ENCODE peak calls at places on chromosomes 7 and 10, in five cellular contexts. S is cardiac muscle cell; Z is AG04450; V is naive thymus-derived CD4-positive, alpha-beta T cell; G is SJSA1. T is an unnamed sample.

GRCh38 chr10:101569465-101569837 is 18.6 kb downstream of the POLL start:
- DNase-seq in V (no peak), Z (no peak), S (no peak), G (no peak), T (no peak)

GRCh38 chr10:44510716-44511115 is 125.8 kb upstream of the CXCL12 start:
- DNase-seq in V (no peak), Z (no peak), G (no peak), S (peak; percentile 16), T (no peak)

GRCh38 chr10:120980316-120980975 is 129.3 kb downstream of the WDR11 start:
- DNase-seq in G (no peak), S (no peak), Z (no peak), V (no peak), T (no peak)

GRCh38 chr7:131111081-131111576 is 216.5 kb upstream of the MKLN1 start:
- DNase-seq in V (peak; percentile 55), G (no peak), S (peak; percentile 91), Z (no peak), T (no peak)

GRCh38 chr10:110820321-110820814 is 51.4 kb upstream of the PDCD4 start:
- DNase-seq in V (no peak), Z (no peak), G (no peak), S (peak; percentile 38), T (no peak)

GRCh38 chr7:71595176-71595575 is 463.2 kb downstream of the GALNT17 start:
- DNase-seq in S (no peak), Z (no peak), V (no peak), G (no peak), T (no peak)

GRCh38 chr7:21819048-21819447 is 126.7 kb downstream of the CDCA7L start:
- DNase-seq in S (no peak), G (no peak), V (no peak), Z (no peak), T (no peak)

GRCh38 chr7:22137466-22137865 is 191.8 kb upstream of the CDCA7L start:
- DNase-seq in G (no peak), V (no peak), S (no peak), Z (no peak), T (no peak)

GRCh38 chr10:104638861-104639594 is 2.1 kb upstream of the SORCS3 start:
- DNase-seq in Z (no peak), V (no peak), S (peak; percentile 7), G (no peak), T (no peak)

GRCh38 chr10:98339790-98340189 is 71.8 kb upstream of the LOXL4 start:
- DNase-seq in V (no peak), S (no peak), G (no peak), Z (no peak), T (no peak)

GRCh38 chr10:131082201-131082850 is 229.2 kb downstream of the TCERG1L start:
- DNase-seq in Z (no peak), S (no peak), V (no peak), G (no peak), T (no peak)

DNA sequence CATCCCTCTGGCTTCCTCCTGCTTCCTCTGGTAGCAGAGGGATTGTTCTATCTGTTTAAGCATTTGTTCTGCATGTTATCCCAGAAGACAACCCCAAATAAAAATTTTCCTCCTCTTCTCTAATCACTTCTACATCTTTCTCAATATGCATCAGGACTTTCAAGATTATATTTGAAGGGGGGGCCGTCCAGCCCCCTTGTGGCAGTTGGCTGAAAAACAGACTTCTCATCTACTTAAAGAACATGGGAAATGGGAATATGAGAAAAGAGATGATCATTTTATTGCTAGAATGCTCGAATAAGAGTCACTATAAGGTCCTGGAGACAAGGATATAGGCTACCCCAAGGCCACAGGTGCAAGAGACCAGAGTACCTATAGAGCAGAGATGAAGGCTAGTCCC is 466.0 kb downstream of the REEP3 start:
- DNase-seq in V (no peak), G (no peak), Z (no peak), S (no peak), T (no peak)
- H3K9me3 ChIP-seq in V (no peaks in the 10 kb centered on the region), G (no peaks in the 10 kb centered on the region), Z (no peaks in the 10 kb centered on the region), S (no peaks in the 10 kb centered on the region), T (peaks cover 4% of the 10 kb centered on the region)

GRCh38 chr10:75845538-75845937 is 414.1 kb downstream of the LRMDA start:
- DNase-seq in G (no peak), V (no peak), Z (no peak), S (no peak), T (no peak)

DNA sequence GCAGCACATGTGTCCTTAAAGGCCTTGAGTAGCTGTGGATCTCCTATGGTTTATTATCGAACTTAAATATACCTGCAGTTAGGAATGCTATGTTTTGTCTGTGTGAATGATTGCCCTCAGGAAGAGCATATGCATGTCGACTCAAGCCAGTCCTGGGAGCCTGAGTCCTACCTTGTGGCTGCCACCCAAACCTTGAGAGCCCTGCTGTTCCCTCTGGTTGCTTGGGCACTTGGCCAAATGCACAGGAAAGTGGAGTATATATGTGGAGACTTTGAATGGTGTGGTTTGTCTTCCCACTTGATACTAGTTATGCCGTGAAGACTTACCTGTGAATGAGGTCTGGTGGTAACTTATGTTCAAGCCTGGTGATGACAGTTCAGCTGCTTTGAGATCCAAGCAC is 409.8 kb downstream of the LRMDA start:
- DNase-seq in V (no peak), G (no peak), Z (no peak), S (no peak), T (no peak)
- H3K27ac ChIP-seq in V (no peak overlapping the region), G (no peak overlapping the region), Z (no peak overlapping the region), S (no peak overlapping the region), T (no peak overlapping the region)

GRCh38 chr7:97002555-97003261 is 2.6 kb upstream of the DLX6 start:
- DNase-seq in Z (no peak), G (no peak), S (no peak), V (no peak), T (no peak)

GRCh38 chr7:97005764-97006145 is 402 bp downstream of the DLX6 start:
- DNase-seq in G (no peak), Z (no peak), S (no peak), V (no peak), T (no peak)

GRCh38 chr7:97004931-97005763 is at the start of gene DLX6:
- DNase-seq in G (peak; percentile 95), V (no peak), S (peak; percentile 32), Z (no peak), T (no peak)

GRCh38 chr7:97003262-97004236 is 1.8 kb upstream of the DLX6 start:
- DNase-seq in V (no peak), S (no peak), Z (no peak), G (no peak), T (no peak)

DNA sequence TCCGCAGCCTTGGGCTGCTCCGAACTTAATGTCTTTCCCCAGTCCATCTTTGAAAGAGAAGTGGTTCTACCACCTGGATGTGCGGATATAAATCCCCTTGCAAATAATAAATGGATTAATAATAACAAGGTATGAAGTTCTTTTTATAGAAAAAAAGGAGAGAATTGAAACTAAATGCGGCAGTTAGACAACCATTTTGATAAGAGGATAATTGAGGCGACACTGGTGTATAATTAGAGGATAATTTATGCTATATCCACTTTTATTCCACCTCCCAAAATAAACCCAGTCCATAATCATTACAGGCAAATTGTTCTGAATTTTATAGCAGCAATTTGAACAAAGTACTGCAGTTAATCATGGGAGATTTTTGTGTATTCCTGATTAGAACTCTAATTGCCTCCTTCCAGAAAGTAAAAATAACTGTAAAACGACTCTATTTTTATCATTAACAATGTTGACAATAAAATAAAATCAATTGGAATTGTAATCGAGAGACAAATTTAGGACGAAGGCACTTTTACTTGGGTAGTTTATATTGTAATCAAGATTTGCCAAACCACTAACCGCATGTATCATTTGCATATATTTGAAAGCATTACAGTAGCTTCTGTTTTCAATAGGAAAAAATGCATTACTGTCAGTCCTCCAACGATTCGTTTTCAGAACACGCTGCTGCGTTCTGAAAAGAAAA is 969 bp upstream of the DLX6 start:
- DNase-seq in Z (no peak), S (no peak), G (no peak), V (no peak), T (no peak)
- H3K4me3 ChIP-seq in Z (no peak overlapping the region), S (no peak overlapping the region), G (peak overlapping the region; percentile 76), V (no peak overlapping the region), T (no peak overlapping the region)

DNA sequence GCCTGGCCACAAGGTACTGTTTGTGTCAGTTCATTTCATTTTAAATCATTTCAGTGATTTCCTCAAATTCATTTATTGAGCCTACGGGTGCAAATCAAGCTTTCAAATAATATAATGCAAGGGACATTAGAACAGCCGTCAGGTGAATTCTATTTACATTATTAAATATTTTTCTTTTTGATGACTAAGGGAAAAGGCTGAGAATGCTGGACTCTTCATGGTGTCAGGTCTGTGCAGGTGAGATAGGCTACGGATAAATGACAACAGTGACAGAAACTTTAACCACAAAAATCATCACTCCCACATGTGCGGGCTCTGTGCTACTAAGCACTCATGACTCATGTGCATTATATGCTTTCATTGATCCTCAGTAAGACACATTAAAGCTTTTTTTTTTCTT is 149.2 kb upstream of the ZNF716 start:
- DNase-seq in S (no peak), G (no peak), V (no peak), Z (no peak), T (no peak)
- H3K9me3 ChIP-seq in S (no peaks in the 10 kb centered on the region), G (peaks cover 10% of the 10 kb centered on the region), V (peaks cover 21% of the 10 kb centered on the region), Z (peaks cover 37% of the 10 kb centered on the region), T (no peaks in the 10 kb centered on the region)

GRCh38 chr7:20748853-20749252 is 37.8 kb downstream of the SP8 start:
- DNase-seq in S (no peak), V (no peak), G (no peak), Z (no peak), T (no peak)

GRCh38 chr7:20749896-20750295 is 36.8 kb downstream of the SP8 start:
- DNase-seq in V (no peak), S (no peak), Z (no peak), G (no peak), T (no peak)

DNA sequence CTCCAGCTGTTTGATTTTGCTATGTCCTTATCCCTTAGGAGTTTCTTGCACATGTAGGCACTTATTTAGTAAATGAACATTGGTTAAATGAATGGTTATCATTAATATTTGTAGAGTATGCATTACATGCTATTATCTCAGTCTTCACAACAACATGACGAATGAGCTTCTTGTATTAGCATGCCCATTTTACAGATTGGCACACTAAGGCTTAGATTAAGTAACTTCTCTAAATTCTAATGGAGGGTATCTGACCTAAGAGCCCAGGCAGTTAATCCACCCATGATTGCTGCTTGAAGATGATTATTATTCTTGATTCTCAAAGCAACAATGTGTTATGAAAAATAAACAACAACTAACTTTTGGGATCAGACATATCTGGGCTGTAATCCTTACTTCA is 32.7 kb downstream of the SP8 start:
- DNase-seq in G (no peak), S (no peak), Z (no peak), V (no peak), T (no peak)
- H3K27ac ChIP-seq in G (no peak overlapping the region), S (no peak overlapping the region), Z (no peak overlapping the region), V (no peak overlapping the region), T (no peak overlapping the region)

T was measured in iPS DF 6.9.